ENCODE peak calls at places on chromosomes 5 and 9, in eight cellular contexts. U is cardiac septum, D is endothelial cell, O is chondrocyte, P is NCI-H1436 treated with DMSO at 0.1 percent for 48 hours, G is Peyer's patch, Y is mucosa of descending colon, L is AG20443. H is an unnamed sample.

GRCh38 chr9:134375430-134376385 is 49.5 kb downstream of the RXRA start:
- DNase-seq in U (no peak), D (no peak), O (no peak), P (no peak), G (no peak), Y (no peak), L (peak), H (no peak)

GRCh38 chr9:28121353-28121752 is 548.1 kb upstream of the C9orf72 start:
- DNase-seq in U (no peak), D (no peak), O (no peak), P (no peak), G (no peak), Y (no peak), L (no peak), H (no peak)

GRCh38 chr9:135156525-135157510 is 69.3 kb downstream of the OLFM1 start:
- DNase-seq in U (no peak), D (peak), O (no peak), P (no peak), G (no peak), Y (no peak), L (peak), H (peak)

GRCh38 chr9:29564564-29564963 is 1991.3 kb upstream of the C9orf72 start:
- DNase-seq in U (no peak), D (no peak), O (no peak), P (no peak), G (no peak), Y (no peak), L (no peak), H (no peak)

GRCh38 chr5:177066227-177066626 is 20.5 kb upstream of the FGFR4 start:
- DNase-seq in U (no peak), D (no peak), O (no peak), P (no peak), G (no peak), Y (no peak), L (no peak), H (no peak)

GRCh38 chr5:72101828-72102227 is 5.4 kb upstream of the MAP1B start:
- DNase-seq in U (no peak), D (no peak), O (no peak), P (no peak), G (no peak), Y (no peak), L (no peak), H (no peak)

GRCh38 chr5:131265318-131265803 is 1.5 kb downstream of the CDC42SE2 start:
- DNase-seq in U (no peak), D (no peak), O (no peak), P (no peak), G (no peak), Y (no peak), L (no peak), H (no peak)

GRCh38 chr5:59351076-59351794 is 542.3 kb downstream of the PDE4D start:
- DNase-seq in U (no peak), D (no peak), O (no peak), P (no peak), G (no peak), Y (no peak), L (no peak), H (no peak)

GRCh38 chr5:168317521-168318147 is 26.2 kb downstream of the WWC1 start:
- DNase-seq in U (no peak), D (no peak), O (no peak), P (no peak), G (peak), Y (no peak), L (peak), H (peak)

GRCh38 chr5:53490747-53491146 is 10.3 kb downstream of the FST start:
- DNase-seq in U (no peak), D (no peak), O (no peak), P (no peak), G (no peak), Y (no peak), L (peak), H (no peak)

GRCh38 chr5:1670342-1670741 is 129.3 kb downstream of the MRPL36 start:
- DNase-seq in U (no peak), D (no peak), O (no peak), P (no peak), G (no peak), Y (no peak), L (no peak), H (no peak)